ENCODE peak calls at places on chromosomes 6 and 20, in eight cellular contexts. One of them, this sample, is unnamed.

GRCh38 chr20:47557218-47557617 is 55.5 kb downstream of the NCOA3 start:
- DNase-seq in endothelial cell of umbilical vein: no peak
- DNase-seq in HCT116: no peak
- DNase-seq in HepG2: no peak
- DNase-seq in SK-N-SH: no peak
- DNase-seq in K562: no peak
- DNase-seq in GM12878: no peak
- DNase-seq in H1: no peak
- DNase-seq in this sample: no peak

GRCh38 chr20:43941476-43942212 is 27.0 kb downstream of the TOX2 start:
- DNase-seq in endothelial cell of umbilical vein: peak
- DNase-seq in HCT116: no peak
- DNase-seq in HepG2: no peak
- DNase-seq in SK-N-SH: no peak
- DNase-seq in K562: no peak
- DNase-seq in GM12878: no peak
- DNase-seq in H1: no peak
- DNase-seq in this sample: no peak

GRCh38 chr6:106448000-106448426 is 87.5 kb downstream of the CRYBG1 start:
- DNase-seq in endothelial cell of umbilical vein: no peak
- DNase-seq in HCT116: no peak
- DNase-seq in HepG2: no peak
- DNase-seq in SK-N-SH: no peak
- DNase-seq in K562: no peak
- DNase-seq in GM12878: peak
- DNase-seq in H1: no peak
- DNase-seq in this sample: no peak

GRCh38 chr6:146768722-146769121 is 169.9 kb downstream of the ADGB start:
- DNase-seq in endothelial cell of umbilical vein: no peak
- DNase-seq in HCT116: no peak
- DNase-seq in HepG2: no peak
- DNase-seq in SK-N-SH: no peak
- DNase-seq in K562: no peak
- DNase-seq in GM12878: no peak
- DNase-seq in H1: no peak
- DNase-seq in this sample: no peak

GRCh38 chr20:19769516-19769915 is 11.5 kb downstream of the RIN2 start:
- DNase-seq in endothelial cell of umbilical vein: no peak
- DNase-seq in HCT116: no peak
- DNase-seq in HepG2: no peak
- DNase-seq in SK-N-SH: no peak
- DNase-seq in K562: no peak
- DNase-seq in GM12878: no peak
- DNase-seq in H1: no peak
- DNase-seq in this sample: no peak

GRCh38 chr20:35263609-35264223 is 14.2 kb downstream of the MMP24OS start:
- DNase-seq in endothelial cell of umbilical vein: no peak
- DNase-seq in HCT116: no peak
- DNase-seq in HepG2: peak
- DNase-seq in SK-N-SH: no peak
- DNase-seq in K562: no peak
- DNase-seq in GM12878: no peak
- DNase-seq in H1: no peak
- DNase-seq in this sample: no peak

GRCh38 chr20:62413896-62414481 is 6.9 kb upstream of the CABLES2 start:
- DNase-seq in endothelial cell of umbilical vein: no peak
- DNase-seq in HCT116: no peak
- DNase-seq in HepG2: no peak
- DNase-seq in SK-N-SH: peak
- DNase-seq in K562: no peak
- DNase-seq in GM12878: no peak
- DNase-seq in H1: no peak
- DNase-seq in this sample: no peak

GRCh38 chr6:167404385-167405049 is 79.6 kb downstream of the TTLL2 start:
- DNase-seq in endothelial cell of umbilical vein: no peak
- DNase-seq in HCT116: no peak
- DNase-seq in HepG2: no peak
- DNase-seq in SK-N-SH: no peak
- DNase-seq in K562: no peak
- DNase-seq in GM12878: no peak
- DNase-seq in H1: no peak
- DNase-seq in this sample: no peak

GRCh38 chr6:47440722-47441121 is 36.9 kb upstream of the CD2AP start:
- DNase-seq in endothelial cell of umbilical vein: no peak
- DNase-seq in HCT116: no peak
- DNase-seq in HepG2: no peak
- DNase-seq in SK-N-SH: no peak
- DNase-seq in K562: no peak
- DNase-seq in GM12878: peak
- DNase-seq in H1: no peak
- DNase-seq in this sample: no peak

GRCh38 chr6:106870069-106870468 is 104.5 kb downstream of the CD24 start:
- DNase-seq in endothelial cell of umbilical vein: no peak
- DNase-seq in HCT116: no peak
- DNase-seq in HepG2: peak
- DNase-seq in SK-N-SH: no peak
- DNase-seq in K562: no peak
- DNase-seq in GM12878: no peak
- DNase-seq in H1: no peak
- DNase-seq in this sample: no peak

GRCh38 chr20:50514750-50515149 is 4.6 kb downstream of the PTPN1 start:
- DNase-seq in endothelial cell of umbilical vein: no peak
- DNase-seq in HCT116: no peak
- DNase-seq in HepG2: no peak
- DNase-seq in SK-N-SH: no peak
- DNase-seq in K562: no peak
- DNase-seq in GM12878: peak
- DNase-seq in H1: no peak
- DNase-seq in this sample: no peak

GRCh38 chr6:17193376-17193775 is 87.8 kb upstream of the RBM24 start:
- DNase-seq in endothelial cell of umbilical vein: no peak
- DNase-seq in HCT116: no peak
- DNase-seq in HepG2: no peak
- DNase-seq in SK-N-SH: no peak
- DNase-seq in K562: no peak
- DNase-seq in GM12878: no peak
- DNase-seq in H1: no peak
- DNase-seq in this sample: no peak

GRCh38 chr6:165704001-165704748 is 41.1 kb upstream of the PDE10A start:
- DNase-seq in endothelial cell of umbilical vein: peak
- DNase-seq in HCT116: no peak
- DNase-seq in HepG2: no peak
- DNase-seq in SK-N-SH: no peak
- DNase-seq in K562: no peak
- DNase-seq in GM12878: no peak
- DNase-seq in H1: no peak
- DNase-seq in this sample: no peak

GRCh38 chr6:25218346-25218745 is 60.8 kb upstream of the CARMIL1 start:
- DNase-seq in endothelial cell of umbilical vein: no peak
- DNase-seq in HCT116: no peak
- DNase-seq in HepG2: no peak
- DNase-seq in SK-N-SH: no peak
- DNase-seq in K562: no peak
- DNase-seq in GM12878: no peak
- DNase-seq in H1: no peak
- DNase-seq in this sample: no peak

GRCh38 chr20:2005359-2005758 is 11.5 kb upstream of the PDYN start:
- DNase-seq in endothelial cell of umbilical vein: no peak
- DNase-seq in HCT116: no peak
- DNase-seq in HepG2: no peak
- DNase-seq in SK-N-SH: no peak
- DNase-seq in K562: no peak
- DNase-seq in GM12878: no peak
- DNase-seq in H1: no peak
- DNase-seq in this sample: no peak

GRCh38 chr6:111626446-111626845 is 20.8 kb upstream of the TRAF3IP2 start:
- DNase-seq in endothelial cell of umbilical vein: no peak
- DNase-seq in HCT116: no peak
- DNase-seq in HepG2: no peak
- DNase-seq in SK-N-SH: no peak
- DNase-seq in K562: no peak
- DNase-seq in GM12878: no peak
- DNase-seq in H1: no peak
- DNase-seq in this sample: no peak

GRCh38 chr6:33197431-33198048 is 2.9 kb downstream of the RXRB start:
- DNase-seq in endothelial cell of umbilical vein: peak
- DNase-seq in HCT116: peak
- DNase-seq in HepG2: peak
- DNase-seq in SK-N-SH: peak
- DNase-seq in K562: peak
- DNase-seq in GM12878: no peak
- DNase-seq in H1: no peak
- DNase-seq in this sample: no peak

GRCh38 chr20:34512266-34512954 is 3.8 kb upstream of the DYNLRB1 start:
- DNase-seq in endothelial cell of umbilical vein: no peak
- DNase-seq in HCT116: no peak
- DNase-seq in HepG2: peak
- DNase-seq in SK-N-SH: no peak
- DNase-seq in K562: no peak
- DNase-seq in GM12878: no peak
- DNase-seq in H1: no peak
- DNase-seq in this sample: no peak

GRCh38 chr6:9140181-9140580 is 704.8 kb upstream of the SLC35B3 start:
- DNase-seq in endothelial cell of umbilical vein: no peak
- DNase-seq in HCT116: no peak
- DNase-seq in HepG2: no peak
- DNase-seq in SK-N-SH: no peak
- DNase-seq in K562: no peak
- DNase-seq in GM12878: no peak
- DNase-seq in H1: no peak
- DNase-seq in this sample: no peak

GRCh38 chr20:41232971-41233926 is 84.3 kb downstream of the ZHX3 start:
- DNase-seq in endothelial cell of umbilical vein: peak
- DNase-seq in HCT116: no peak
- DNase-seq in HepG2: no peak
- DNase-seq in SK-N-SH: no peak
- DNase-seq in K562: no peak
- DNase-seq in GM12878: no peak
- DNase-seq in H1: no peak
- DNase-seq in this sample: no peak
- TF ChIP-seq POLR2AphosphoS5 in endothelial cell of umbilical vein: no peak
- TF ChIP-seq POLR2AphosphoS5 in HCT116: no peak
- TF ChIP-seq POLR2AphosphoS5 in HepG2: no peak
- TF ChIP-seq POLR2AphosphoS5 in SK-N-SH: no peak
- TF ChIP-seq POLR2AphosphoS5 in K562: no peak
- TF ChIP-seq POLR2AphosphoS5 in GM12878: no peak
- TF ChIP-seq POLR2AphosphoS5 in H1: no peak
- TF ChIP-seq POLR2AphosphoS5 in this sample: no peak

GRCh38 chr6:132251711-132252110 is 149.6 kb downstream of the MOXD1 start:
- DNase-seq in endothelial cell of umbilical vein: no peak
- DNase-seq in HCT116: no peak
- DNase-seq in HepG2: no peak
- DNase-seq in SK-N-SH: no peak
- DNase-seq in K562: no peak
- DNase-seq in GM12878: no peak
- DNase-seq in H1: no peak
- DNase-seq in this sample: no peak

GRCh38 chr6:132252113-132252512 is 149.2 kb downstream of the MOXD1 start:
- DNase-seq in endothelial cell of umbilical vein: no peak
- DNase-seq in HCT116: no peak
- DNase-seq in HepG2: no peak
- DNase-seq in SK-N-SH: no peak
- DNase-seq in K562: no peak
- DNase-seq in GM12878: no peak
- DNase-seq in H1: no peak
- DNase-seq in this sample: no peak

GRCh38 chr6:132246632-132247270 is 154.5 kb downstream of the MOXD1 start:
- DNase-seq in endothelial cell of umbilical vein: no peak
- DNase-seq in HCT116: no peak
- DNase-seq in HepG2: no peak
- DNase-seq in SK-N-SH: no peak
- DNase-seq in K562: no peak
- DNase-seq in GM12878: no peak
- DNase-seq in H1: no peak
- DNase-seq in this sample: no peak

GRCh38 chr6:132244744-132245143 is 156.5 kb downstream of the MOXD1 start:
- DNase-seq in endothelial cell of umbilical vein: no peak
- DNase-seq in HCT116: no peak
- DNase-seq in HepG2: no peak
- DNase-seq in SK-N-SH: no peak
- DNase-seq in K562: no peak
- DNase-seq in GM12878: no peak
- DNase-seq in H1: no peak
- DNase-seq in this sample: no peak

DNA sequence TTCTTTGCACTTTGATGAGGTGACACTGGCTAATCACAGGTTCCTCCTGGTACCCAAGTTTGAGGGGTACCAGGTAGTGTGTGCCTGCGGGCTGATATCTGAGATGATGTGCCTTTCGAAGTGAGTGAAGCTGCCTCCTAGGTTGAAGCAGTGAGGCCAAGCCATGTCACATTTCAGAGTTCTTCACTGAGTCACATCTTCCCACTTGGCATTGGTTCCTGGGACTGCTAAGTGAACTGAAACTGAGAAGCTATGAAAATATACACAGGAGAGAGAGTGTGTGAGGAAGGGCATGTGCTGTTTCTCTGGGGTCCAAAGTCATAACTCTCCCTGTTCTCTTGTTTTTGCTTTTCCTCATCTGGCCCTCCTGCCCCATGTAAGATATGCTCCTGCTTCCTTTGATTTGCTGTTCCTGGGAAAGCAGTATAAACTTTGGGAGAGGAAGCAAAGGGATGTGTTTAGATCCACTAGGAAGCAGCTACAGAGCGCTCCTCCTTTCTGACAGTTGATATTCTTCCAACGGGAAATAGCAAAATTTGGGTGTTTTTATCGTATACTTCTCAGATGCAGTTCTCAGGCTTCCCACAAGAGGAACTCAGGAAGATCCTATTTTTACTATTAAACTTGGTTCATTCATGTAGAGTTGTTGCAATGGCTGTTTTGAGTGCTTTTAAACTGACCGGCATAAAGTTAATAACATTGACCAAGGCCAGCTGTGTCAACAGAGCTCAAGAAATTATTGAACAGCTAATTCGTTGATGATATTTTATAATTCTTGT is 153.7 kb downstream of the MOXD1 start:
- DNase-seq in endothelial cell of umbilical vein: no peak
- DNase-seq in HCT116: no peak
- DNase-seq in HepG2: no peak
- DNase-seq in SK-N-SH: no peak
- DNase-seq in K562: no peak
- DNase-seq in GM12878: no peak
- DNase-seq in H1: no peak
- DNase-seq in this sample: no peak
- H3K9ac ChIP-seq in endothelial cell of umbilical vein: no peak
- H3K9ac ChIP-seq in HCT116: no peak
- H3K9ac ChIP-seq in HepG2: no peak
- H3K9ac ChIP-seq in SK-N-SH: no peak
- H3K9ac ChIP-seq in K562: no peak
- H3K9ac ChIP-seq in GM12878: no peak
- H3K9ac ChIP-seq in H1: no peak
- H3K9ac ChIP-seq in this sample: no peak

GRCh38 chr6:135250751-135251356 is 69.7 kb downstream of the MYB start:
- DNase-seq in endothelial cell of umbilical vein: no peak
- DNase-seq in HCT116: no peak
- DNase-seq in HepG2: peak
- DNase-seq in SK-N-SH: no peak
- DNase-seq in K562: no peak
- DNase-seq in GM12878: no peak
- DNase-seq in H1: peak
- DNase-seq in this sample: no peak
- H3K27ac ChIP-seq in endothelial cell of umbilical vein: no peak
- H3K27ac ChIP-seq in HCT116: no peak
- H3K27ac ChIP-seq in HepG2: peak
- H3K27ac ChIP-seq in SK-N-SH: peak
- H3K27ac ChIP-seq in K562: no peak
- H3K27ac ChIP-seq in GM12878: no peak
- H3K27ac ChIP-seq in H1: peak
- H3K27ac ChIP-seq in this sample: peak

GRCh38 chr6:156697224-156697623 is 80.0 kb upstream of the ARID1B start:
- DNase-seq in endothelial cell of umbilical vein: no peak
- DNase-seq in HCT116: no peak
- DNase-seq in HepG2: no peak
- DNase-seq in SK-N-SH: no peak
- DNase-seq in K562: no peak
- DNase-seq in GM12878: peak
- DNase-seq in H1: no peak
- DNase-seq in this sample: no peak
- TF ChIP-seq POLR2AphosphoS5 in endothelial cell of umbilical vein: no peak
- TF ChIP-seq POLR2AphosphoS5 in HCT116: no peak
- TF ChIP-seq POLR2AphosphoS5 in HepG2: no peak
- TF ChIP-seq POLR2AphosphoS5 in SK-N-SH: no peak
- TF ChIP-seq POLR2AphosphoS5 in K562: no peak
- TF ChIP-seq POLR2AphosphoS5 in GM12878: peak
- TF ChIP-seq POLR2AphosphoS5 in H1: no peak
- TF ChIP-seq POLR2AphosphoS5 in this sample: no peak

This sample was measured in SK-N-MC.